ENCODE peak calls at places on chromosomes 7 and 10, in five cellular contexts. N, L, S, U and Y are unnamed samples.

GRCh38 chr10:123608047-123608446 is 58.1 kb upstream of the GPR26 start:
- DNase-seq in N (no peak), L (no peak), S (no peak), U (no peak), Y (no peak)

GRCh38 chr10:114571316-114571999 is 86.6 kb downstream of the ABLIM1 start:
- DNase-seq in N (no peak), L (peak), S (no peak), U (no peak), Y (no peak)

GRCh38 chr10:132532784-132533560 is 4.6 kb upstream of the INPP5A start:
- DNase-seq in N (no peak), L (no peak), S (no peak), U (no peak), Y (no peak)

GRCh38 chr10:7634142-7634894 is 32.4 kb downstream of the ITIH5 start:
- DNase-seq in N (no peak), L (no peak), S (no peak), U (no peak), Y (no peak)

GRCh38 chr7:159140170-159140910 is 4.3 kb downstream of the VIPR2 start:
- DNase-seq in N (no peak), L (no peak), S (no peak), U (no peak), Y (no peak)

GRCh38 chr10:101321073-101321472 is 32.9 kb upstream of the BTRC start:
- DNase-seq in N (no peak), L (no peak), S (no peak), U (no peak), Y (no peak)

GRCh38 chr10:116098411-116099019 is 174.5 kb downstream of the GFRA1 start:
- DNase-seq in N (no peak), L (no peak), S (no peak), U (no peak), Y (no peak)

GRCh38 chr7:91093181-91093580 is 171.1 kb upstream of the FZD1 start:
- DNase-seq in N (no peak), L (no peak), S (no peak), U (no peak), Y (no peak)

GRCh38 chr10:15182541-15183207 is 14.2 kb upstream of the NMT2 start:
- DNase-seq in N (no peak), L (no peak), S (no peak), U (peak), Y (no peak)

GRCh38 chr7:101936223-101936611 is 118.8 kb downstream of the CUX1 start:
- DNase-seq in N (peak), L (no peak), S (no peak), U (no peak), Y (no peak)

GRCh38 chr10:87816842-87817178 is 1.2 kb downstream of the ATAD1 start:
- DNase-seq in N (no peak), L (no peak), S (no peak), U (peak), Y (no peak)

GRCh38 chr7:87047-87446 is 105.3 kb upstream of the FAM20C start:
- DNase-seq in N (no peak), L (no peak), S (no peak), U (no peak), Y (no peak)

GRCh38 chr10:79230563-79231249 is 116.6 kb upstream of the PPIF start:
- DNase-seq in N (no peak), L (no peak), S (no peak), U (no peak), Y (no peak)

GRCh38 chr7:135678612-135679575 is 16.6 kb downstream of the STMP1 start:
- DNase-seq in N (no peak), L (peak), S (no peak), U (no peak), Y (no peak)

GRCh38 chr7:22447759-22448158 is 52.2 kb downstream of the STEAP1B start:
- DNase-seq in N (no peak), L (no peak), S (no peak), U (no peak), Y (no peak)

GRCh38 chr7:101234636-101235035 is 3.0 kb downstream of the CLDN15 start:
- DNase-seq in N (no peak), L (no peak), S (no peak), U (no peak), Y (no peak)

GRCh38 chr7:155509725-155510551 is 36.4 kb downstream of the CNPY1 start:
- DNase-seq in N (no peak), L (no peak), S (no peak), U (no peak), Y (no peak)

GRCh38 chr7:20249924-20250323 is 32.7 kb upstream of the MACC1 start:
- DNase-seq in N (no peak), L (peak), S (no peak), U (no peak), Y (no peak)

GRCh38 chr7:26443761-26444160 is 152.1 kb downstream of the SNX10 start:
- DNase-seq in N (no peak), L (no peak), S (no peak), U (no peak), Y (no peak)

GRCh38 chr7:128352138-128352537 is 8.4 kb upstream of the RBM28 start:
- DNase-seq in N (peak), L (no peak), S (no peak), U (no peak), Y (no peak)

GRCh38 chr7:108592633-108593277 is 23.1 kb downstream of the DNAJB9 start:
- DNase-seq in N (no peak), L (peak), S (no peak), U (peak), Y (no peak)

GRCh38 chr7:132828502-132828901 is 252.2 kb upstream of the PLXNA4 start:
- DNase-seq in N (no peak), L (no peak), S (no peak), U (no peak), Y (no peak)

GRCh38 chr7:34361663-34362250 is 296.3 kb upstream of the NPSR1 start:
- DNase-seq in N (no peak), L (no peak), S (no peak), U (no peak), Y (no peak)

GRCh38 chr10:13717936-13718772 is 131.4 kb downstream of the PRPF18 start:
- DNase-seq in N (peak), L (peak), S (peak), U (peak), Y (peak)

GRCh38 chr7:37732253-37732652 is 48.7 kb downstream of the GPR141 start:
- DNase-seq in N (no peak), L (no peak), S (peak), U (peak), Y (peak)

GRCh38 chr10:59391060-59391459 is 28.7 kb upstream of the FAM13C start:
- DNase-seq in N (no peak), L (no peak), S (no peak), U (no peak), Y (no peak)

GRCh38 chr10:110081914-110082313 is 74.1 kb downstream of the ADD3 start:
- DNase-seq in N (peak), L (no peak), S (peak), U (peak), Y (no peak)

GRCh38 chr7:70334883-70335282 is 736.6 kb downstream of the AUTS2 start:
- DNase-seq in N (no peak), L (peak), S (no peak), U (no peak), Y (no peak)

GRCh38 chr10:121865554-121865953 is 62.3 kb downstream of the ATE1 start:
- DNase-seq in N (no peak), L (no peak), S (no peak), U (no peak), Y (no peak)

GRCh38 chr7:105876964-105877601 is 684 bp upstream of the ATXN7L1 start:
- DNase-seq in N (peak), L (no peak), S (no peak), U (no peak), Y (no peak)

GRCh38 chr7:54664235-54665228 is 94.5 kb downstream of the SEC61G start:
- DNase-seq in N (peak), L (no peak), S (no peak), U (peak), Y (no peak)

GRCh38 chr7:118311121-118311803 is 86.8 kb downstream of the ANKRD7 start:
- DNase-seq in N (no peak), L (no peak), S (peak), U (peak), Y (peak)

GRCh38 chr7:5354460-5355279 is 69.0 kb downstream of the TNRC18 start:
- DNase-seq in N (peak), L (no peak), S (no peak), U (no peak), Y (no peak)